ENCODE peak calls at places on chromosomes 1 and 21, in five cellular contexts. L is tibial nerve, A is SK-N-SH, X is epithelial cell of esophagus, Q is heart left ventricle. Z is an unnamed sample.

GRCh38 chr1:193322218-193322617 is 135.8 kb upstream of the B3GALT2 start:
- DNase-seq in A (no peak), X (peak; percentile 77), Q (no peak), L (no peak), Z (no peak)

GRCh38 chr21:29717659-29718058 is 222.1 kb downstream of the GRIK1 start:
- DNase-seq in L (no peak), X (no peak), Q (no peak), A (no peak), Z (no peak)

GRCh38 chr1:62045579-62045978 is 149.1 kb upstream of the L1TD1 start:
- DNase-seq in Q (no peak), L (no peak), X (peak; percentile 67), A (peak; percentile 16), Z (no peak)

GRCh38 chr1:154730251-154730650 is 122.3 kb upstream of the ADAR start:
- DNase-seq in Q (no peak), L (no peak), X (peak; percentile 80), A (no peak), Z (no peak)

GRCh38 chr21:34517491-34518245 is 5.7 kb upstream of the KCNE1 start:
- DNase-seq in X (peak; percentile 36), Q (no peak), L (no peak), A (no peak), Z (no peak)

GRCh38 chr1:211892577-211892976 is 62.0 kb upstream of the LPGAT1 start:
- DNase-seq in X (no peak), L (no peak), Q (no peak), A (no peak), Z (no peak)

GRCh38 chr1:207259391-207259790 is 62.1 kb upstream of the CD55 start:
- DNase-seq in X (peak; percentile 65), Q (no peak), L (no peak), A (no peak), Z (no peak)

GRCh38 chr1:68281946-68282615 is 49.8 kb upstream of the WLS start:
- DNase-seq in L (no peak), A (no peak), X (no peak), Q (no peak), Z (no peak)

GRCh38 chr1:202160377-202160940 is at the start of gene PTPN7:
- DNase-seq in Q (no peak), A (no peak), X (peak; percentile 16), L (no peak), Z (peak; percentile 74)

DNA sequence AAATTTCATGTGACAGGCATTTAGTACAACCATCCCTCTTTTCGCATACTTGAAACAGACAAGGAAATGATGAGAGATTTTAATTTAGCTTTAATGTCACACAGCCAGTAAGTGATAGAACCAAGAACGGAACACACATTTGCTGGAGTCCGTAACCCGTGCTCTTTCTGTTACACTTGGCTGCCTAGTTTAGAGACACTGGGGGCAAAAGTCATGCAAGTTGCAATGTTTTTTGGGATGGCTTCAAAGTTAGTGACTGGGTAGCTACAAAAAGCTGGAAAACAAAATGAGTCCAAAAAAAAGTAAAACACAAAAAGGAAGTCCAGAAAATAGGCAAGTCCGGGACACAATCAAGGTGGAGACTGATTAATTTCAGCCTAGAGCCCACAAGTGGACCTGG is 5.9 kb downstream of the NID1 start:
- DNase-seq in Q (no peak), A (no peak), X (no peak), L (no peak), Z (no peak)
- H3K4me3 ChIP-seq in Q (no peak overlapping the region), A (no peak overlapping the region), X (no peak overlapping the region), L (peak overlapping the region; percentile 13), Z (no peak overlapping the region)

DNA sequence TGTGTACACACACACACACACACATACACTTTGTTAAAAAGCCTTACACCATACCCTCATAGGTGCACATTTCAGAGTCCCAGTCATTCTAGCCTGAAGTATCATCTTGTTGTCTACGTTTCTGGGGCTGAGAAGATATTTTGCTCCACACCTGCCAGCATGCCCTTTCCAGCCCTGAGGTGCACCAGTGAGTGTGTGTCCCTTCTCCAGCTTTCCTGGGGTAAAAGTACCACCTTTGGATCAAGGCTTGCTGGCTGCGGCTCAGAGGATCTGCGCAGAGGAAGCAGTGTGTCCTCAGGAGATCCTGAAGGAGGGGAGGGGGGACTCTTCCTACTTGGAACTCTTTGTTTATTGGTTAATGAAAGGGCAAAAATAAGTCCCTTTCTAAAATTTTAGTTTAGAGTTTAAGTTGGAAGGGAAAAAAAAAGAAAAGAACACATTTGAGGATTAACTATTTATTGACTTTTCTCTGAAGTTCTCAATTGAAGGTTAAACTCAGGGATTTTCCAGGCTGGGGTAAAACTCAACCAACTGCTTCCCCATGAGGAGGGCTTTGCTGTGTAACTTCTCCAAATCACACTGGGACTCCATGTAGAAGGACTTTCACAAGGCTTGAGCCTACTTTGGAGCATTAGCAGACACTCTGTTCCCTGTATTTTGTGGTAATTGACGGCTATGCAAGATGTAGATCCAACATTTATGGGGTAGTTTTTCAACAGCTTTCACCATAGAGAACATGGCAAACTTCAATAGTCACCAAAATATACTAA is 200.3 kb upstream of the SGIP1 start:
- DNase-seq in Q (peak; percentile 69), A (no peak), X (no peak), L (no peak), Z (no peak)
- H3K4me3 ChIP-seq in Q (peak overlapping the region; percentile 63), A (no peak overlapping the region), X (peak overlapping the region; percentile 57), L (peak overlapping the region; percentile 0), Z (peak overlapping the region; percentile 65)

GRCh38 chr1:56578664-56578962 is 750 bp downstream of the PLPP3 start:
- DNase-seq in Q (peak; percentile 40), X (no peak), L (no peak), A (peak; percentile 80), Z (no peak)
- H3K4me3 ChIP-seq in Q (peak overlapping the region; percentile 96), X (peak overlapping the region; percentile 63), L (peak overlapping the region; percentile 94), A (peak overlapping the region; percentile 95), Z (peak overlapping the region; percentile 89)

GRCh38 chr21:33189237-33189636 is 40.5 kb upstream of the IFNAR2 start:
- DNase-seq in A (no peak), X (no peak), Q (no peak), L (no peak), Z (no peak)
- H3K4me3 ChIP-seq in A (no peak overlapping the region), X (no peak overlapping the region), Q (no peak overlapping the region), L (no peak overlapping the region), Z (no peak overlapping the region)

GRCh38 chr1:230865062-230865817 is 3.1 kb downstream of the C1orf198 start:
- DNase-seq in L (no peak), X (no peak), A (no peak), Q (no peak), Z (no peak)
- H3K4me3 ChIP-seq in L (peak overlapping the region; percentile 77), X (no peak overlapping the region), A (no peak overlapping the region), Q (peak overlapping the region; percentile 8), Z (peak overlapping the region; percentile 85)

DNA sequence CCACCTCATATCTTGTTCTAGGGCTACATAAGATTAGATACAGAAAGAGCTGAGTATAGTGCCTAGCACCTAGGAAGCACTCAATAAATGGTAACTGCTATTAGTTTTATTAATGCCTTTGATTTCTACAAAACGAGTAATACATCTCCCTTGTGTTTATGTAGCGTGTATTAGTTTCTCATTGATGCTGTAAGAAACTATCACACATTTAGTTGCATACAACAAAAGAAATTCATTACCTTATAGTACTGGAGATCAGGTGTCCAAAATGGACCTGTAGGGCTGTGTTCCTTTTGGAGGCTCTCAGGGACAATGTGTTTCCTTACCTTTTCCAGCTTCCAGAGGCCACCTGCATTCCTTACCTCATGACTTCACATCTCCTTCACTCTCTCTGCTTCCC is 961 bp upstream of the ERO1B start:
- DNase-seq in X (no peak), A (no peak), L (no peak), Q (no peak), Z (no peak)
- H3K4me3 ChIP-seq in X (no peak overlapping the region), A (peak overlapping the region; percentile 88), L (peak overlapping the region; percentile 72), Q (peak overlapping the region; percentile 99), Z (peak overlapping the region; percentile 70)

GRCh38 chr1:25992689-25993146 is 5.1 kb downstream of the PAFAH2 start:
- DNase-seq in Q (no peak), X (no peak), L (no peak), A (no peak), Z (no peak)
- H3K4me3 ChIP-seq in Q (no peak overlapping the region), X (no peak overlapping the region), L (no peak overlapping the region), A (no peak overlapping the region), Z (no peak overlapping the region)

GRCh38 chr1:152459596-152460528 is 45.8 kb upstream of the CRNN start:
- DNase-seq in Q (peak; percentile 61), L (peak; percentile 47), X (peak; percentile 82), A (peak; percentile 47), Z (peak; percentile 81)
- H3K4me3 ChIP-seq in Q (no peak overlapping the region), L (no peak overlapping the region), X (no peak overlapping the region), A (peak overlapping the region; percentile 24), Z (peak overlapping the region; percentile 26)

GRCh38 chr1:1540817-1541628 is 599 bp upstream of the TMEM240 start:
- DNase-seq in A (no peak), L (no peak), X (no peak), Q (no peak), Z (no peak)
- H3K4me3 ChIP-seq in A (peak overlapping the region; percentile 50), L (peak overlapping the region; percentile 55), X (no peak overlapping the region), Q (peak overlapping the region; percentile 62), Z (peak overlapping the region; percentile 55)

DNA sequence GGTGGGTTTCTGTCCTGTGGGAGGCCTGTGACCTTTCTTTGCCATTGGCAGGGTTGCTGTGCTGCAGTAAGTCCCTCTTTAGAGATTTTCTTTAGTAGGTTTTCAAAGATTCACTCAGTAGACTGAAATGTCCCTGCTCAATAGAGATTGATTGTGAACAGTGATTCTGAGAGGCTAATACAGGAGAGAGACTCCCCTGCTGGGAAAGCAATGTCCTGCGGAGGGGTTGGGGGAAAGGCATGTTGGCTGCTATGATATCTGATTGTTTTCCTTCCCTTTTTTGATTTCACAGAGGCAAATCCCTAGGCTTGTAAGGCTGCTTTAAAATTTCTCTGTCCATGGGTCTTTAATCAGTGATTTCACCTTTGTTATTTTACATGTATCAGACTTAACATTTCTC is 589.9 kb downstream of the ADGRL2 start:
- DNase-seq in X (no peak), A (no peak), Q (no peak), L (no peak), Z (no peak)
- H3K4me3 ChIP-seq in X (no peak overlapping the region), A (no peak overlapping the region), Q (no peak overlapping the region), L (no peak overlapping the region), Z (no peak overlapping the region)

Z was measured in lower lobe of right lung.